ENCODE peak calls at places on chromosomes 13 and 19, in four cellular contexts. One of them, this sample, is unnamed.

GRCh38 chr19:37953125-37953524 is 46.1 kb downstream of the SIPA1L3 start:
- DNase-seq in HepG2: no peak
- DNase-seq in K562: no peak
- DNase-seq in GM12878: no peak
- DNase-seq in this sample: no peak

GRCh38 chr19:41175825-41176734 is 16.9 kb upstream of the CYP2S1 start:
- DNase-seq in K562: no peak
- DNase-seq in HepG2: peak
- DNase-seq in GM12878: no peak
- DNase-seq in this sample: peak

GRCh38 chr13:114078501-114079451 is 53.6 kb downstream of the RASA3 start:
- DNase-seq in HepG2: no peak
- DNase-seq in GM12878: no peak
- DNase-seq in K562: no peak
- DNase-seq in this sample: no peak

GRCh38 chr19:29259153-29259552 is 46.2 kb upstream of the UQCRFS1 start:
- DNase-seq in GM12878: no peak
- DNase-seq in K562: peak
- DNase-seq in HepG2: no peak
- DNase-seq in this sample: no peak

GRCh38 chr19:40445637-40445944 is 1.5 kb upstream of the SERTAD3 start:
- DNase-seq in GM12878: no peak
- DNase-seq in K562: no peak
- DNase-seq in HepG2: no peak
- DNase-seq in this sample: no peak

GRCh38 chr19:21922276-21922675 is 86.3 kb upstream of the ZNF43 start:
- DNase-seq in K562: no peak
- DNase-seq in HepG2: no peak
- DNase-seq in GM12878: no peak
- DNase-seq in this sample: no peak

GRCh38 chr13:24276310-24276709 is 33.1 kb upstream of the C1QTNF9 start:
- DNase-seq in HepG2: no peak
- DNase-seq in GM12878: peak
- DNase-seq in K562: no peak
- DNase-seq in this sample: no peak

GRCh38 chr13:31250435-31250834 is 50.7 kb downstream of the B3GLCT start:
- DNase-seq in HepG2: no peak
- DNase-seq in K562: no peak
- DNase-seq in GM12878: no peak
- DNase-seq in this sample: no peak

GRCh38 chr13:40928980-40929379 is 90.1 kb downstream of the ELF1 start:
- DNase-seq in K562: no peak
- DNase-seq in HepG2: no peak
- DNase-seq in GM12878: no peak
- DNase-seq in this sample: no peak

GRCh38 chr13:112722433-112723250 is 32.8 kb downstream of the ATP11A start:
- DNase-seq in GM12878: no peak
- DNase-seq in HepG2: peak
- DNase-seq in K562: peak
- DNase-seq in this sample: no peak

GRCh38 chr19:34186205-34186604 is 13.9 kb downstream of the LSM14A start:
- DNase-seq in K562: no peak
- DNase-seq in HepG2: no peak
- DNase-seq in GM12878: no peak
- DNase-seq in this sample: no peak

GRCh38 chr13:98921786-98922185 is 56.1 kb downstream of the DOCK9 start:
- DNase-seq in GM12878: no peak
- DNase-seq in HepG2: no peak
- DNase-seq in K562: no peak
- DNase-seq in this sample: no peak

GRCh38 chr19:53867225-53868090 is at the start of gene MYADM:
- DNase-seq in K562: peak
- DNase-seq in HepG2: peak
- DNase-seq in GM12878: peak
- DNase-seq in this sample: peak

GRCh38 chr19:57511484-57511883 is 11.7 kb downstream of the ZNF773 start:
- DNase-seq in K562: no peak
- DNase-seq in GM12878: no peak
- DNase-seq in HepG2: no peak
- DNase-seq in this sample: no peak

GRCh38 chr19:57814505-57815246 is at the start of gene ZNF552:
- DNase-seq in HepG2: peak
- DNase-seq in K562: peak
- DNase-seq in GM12878: peak
- DNase-seq in this sample: peak

GRCh38 chr13:49110122-49110831 is 109.9 kb upstream of the MLNR start:
- DNase-seq in GM12878: peak
- DNase-seq in K562: peak
- DNase-seq in HepG2: peak
- DNase-seq in this sample: peak

GRCh38 chr19:1066251-1066747 is 668 bp upstream of the ARHGAP45 start:
- DNase-seq in HepG2: peak
- DNase-seq in K562: no peak
- DNase-seq in GM12878: no peak
- DNase-seq in this sample: no peak

GRCh38 chr19:17113127-17113785 is 37.7 kb downstream of the MYO9B start:
- DNase-seq in GM12878: no peak
- DNase-seq in K562: no peak
- DNase-seq in HepG2: no peak
- DNase-seq in this sample: no peak

GRCh38 chr13:106155411-106155810 is 380.1 kb downstream of the EFNB2 start:
- DNase-seq in K562: no peak
- DNase-seq in HepG2: no peak
- DNase-seq in GM12878: no peak
- DNase-seq in this sample: no peak
- TF ChIP-seq CBX5 in K562: no peak
- TF ChIP-seq CBX5 in HepG2: no peak
- TF ChIP-seq CBX5 in GM12878: no peak
- TF ChIP-seq CBX5 in this sample: no peak

DNA sequence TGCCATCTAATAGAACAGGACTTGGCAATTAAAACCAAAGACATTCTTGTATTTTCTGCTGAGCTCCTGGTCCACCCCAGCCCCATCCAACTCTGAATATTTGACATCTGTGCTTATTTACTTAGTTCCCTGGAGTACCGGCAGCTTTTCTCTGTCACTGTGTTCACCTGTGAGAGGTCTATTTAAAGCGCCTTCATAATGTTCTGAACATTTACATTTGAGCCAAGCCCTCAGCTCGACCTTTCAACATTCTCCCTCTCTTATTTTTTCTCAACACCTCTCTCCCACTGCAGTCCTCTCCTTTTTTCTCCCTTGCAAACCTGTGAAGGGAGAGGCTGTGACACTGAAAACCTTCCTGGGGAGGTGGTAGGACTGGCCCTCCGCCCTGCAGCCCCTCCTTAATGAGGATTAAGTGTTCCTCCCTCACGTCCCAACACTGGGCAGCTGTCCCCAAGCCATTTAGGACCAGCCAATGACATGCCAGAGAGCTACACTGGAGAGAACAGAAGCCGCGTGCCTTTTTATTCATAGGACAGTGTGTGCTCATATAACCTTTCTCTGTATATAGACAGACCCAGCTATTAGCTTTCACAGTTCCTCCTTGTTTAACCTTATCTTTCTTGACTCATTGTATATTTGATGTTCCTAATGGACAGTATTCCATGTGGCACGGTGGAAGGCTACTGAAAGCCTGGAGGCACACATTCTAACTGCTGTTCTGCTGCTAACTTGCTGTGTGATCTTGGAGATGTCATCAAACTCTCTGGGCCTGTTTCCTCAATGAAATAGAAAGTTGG is 134.8 kb downstream of the NUFIP1 start:
- DNase-seq in HepG2: peak
- DNase-seq in K562: no peak
- DNase-seq in GM12878: no peak
- DNase-seq in this sample: no peak
- TF ChIP-seq BRCA1 in HepG2: no peak
- TF ChIP-seq BRCA1 in K562: no peak
- TF ChIP-seq BRCA1 in GM12878: no peak
- TF ChIP-seq BRCA1 in this sample: no peak

GRCh38 chr13:27043013-27043412 is 128.6 kb downstream of the USP12 start:
- DNase-seq in K562: no peak
- DNase-seq in GM12878: no peak
- DNase-seq in HepG2: peak
- DNase-seq in this sample: peak
- TF ChIP-seq CBX5 in K562: no peak
- TF ChIP-seq CBX5 in GM12878: no peak
- TF ChIP-seq CBX5 in HepG2: no peak
- TF ChIP-seq CBX5 in this sample: no peak

GRCh38 chr13:77548095-77548494 is 12.6 kb downstream of the SCEL start:
- DNase-seq in GM12878: no peak
- DNase-seq in HepG2: no peak
- DNase-seq in K562: no peak
- DNase-seq in this sample: no peak

GRCh38 chr13:77544365-77544764 is 8.9 kb downstream of the SCEL start:
- DNase-seq in K562: no peak
- DNase-seq in HepG2: no peak
- DNase-seq in GM12878: no peak
- DNase-seq in this sample: no peak

GRCh38 chr13:77545626-77546412 is 10.3 kb downstream of the SCEL start:
- DNase-seq in K562: no peak
- DNase-seq in GM12878: no peak
- DNase-seq in HepG2: no peak
- DNase-seq in this sample: no peak

GRCh38 chr13:77544765-77545316 is 9.3 kb downstream of the SCEL start:
- DNase-seq in K562: no peak
- DNase-seq in HepG2: no peak
- DNase-seq in GM12878: no peak
- DNase-seq in this sample: no peak

DNA sequence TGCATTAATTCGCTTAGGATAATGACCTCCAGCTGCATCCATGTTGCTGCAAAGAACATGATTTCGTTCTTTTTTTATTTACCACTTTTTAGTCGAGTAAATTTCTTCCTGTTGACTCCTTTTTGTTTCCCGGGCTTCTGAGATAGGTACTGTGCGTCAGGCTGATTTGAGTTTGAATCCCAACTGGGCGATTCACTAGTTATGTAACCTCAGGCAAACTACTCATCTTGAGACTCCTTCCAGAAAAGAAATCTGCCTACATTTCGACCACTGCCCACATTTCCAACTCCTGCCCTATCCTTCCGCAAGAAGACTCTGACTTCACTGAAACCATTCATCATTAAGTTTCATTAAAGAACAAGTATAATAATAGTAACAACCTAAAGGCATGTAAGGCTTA is 8.2 kb downstream of the SCEL start:
- DNase-seq in GM12878: no peak
- DNase-seq in K562: no peak
- DNase-seq in HepG2: no peak
- DNase-seq in this sample: no peak
- TF ChIP-seq BRCA1 in GM12878: no peak
- TF ChIP-seq BRCA1 in K562: no peak
- TF ChIP-seq BRCA1 in HepG2: no peak
- TF ChIP-seq BRCA1 in this sample: no peak